ENCODE peak calls at places on chromosomes 16 and 17, in six cellular contexts. C, P, I, N, E and Y are unnamed samples. For H3K4me1, the result is how much of the 10 kb centered on the place peaks cover.

GRCh38 chr16:69727916-69728270 is 1.5 kb upstream of the NQO1 start:
- DNase-seq in C (no peak), P (no peak), I (no peak), N (no peak), E (no peak), Y (no peak)

GRCh38 chr16:1929105-1929504 is 10.9 kb upstream of the HS3ST6 start:
- DNase-seq in C (no peak), P (no peak), I (peak), N (peak), E (peak), Y (no peak)

GRCh38 chr17:14214271-14214670 is 22.4 kb downstream of the CDRT15 start:
- DNase-seq in C (no peak), P (no peak), I (no peak), N (no peak), E (no peak), Y (no peak)

GRCh38 chr16:89410322-89410721 is 80.0 kb downstream of the ANKRD11 start:
- DNase-seq in C (no peak), P (no peak), I (no peak), N (no peak), E (no peak), Y (no peak)

GRCh38 chr17:57366558-57367351 is 110.4 kb downstream of the MSI2 start:
- DNase-seq in C (no peak), P (no peak), I (no peak), N (no peak), E (no peak), Y (no peak)

GRCh38 chr16:88393034-88393433 is 10.3 kb downstream of the ZNF469 start:
- DNase-seq in C (no peak), P (no peak), I (no peak), N (no peak), E (peak), Y (no peak)

GRCh38 chr17:48506246-48506645 is 24.6 kb downstream of the HOXB1 start:
- DNase-seq in C (no peak), P (no peak), I (no peak), N (no peak), E (no peak), Y (no peak)

GRCh38 chr16:6031102-6031501 is 933.5 kb upstream of the EEF2KMT start:
- DNase-seq in C (no peak), P (no peak), I (no peak), N (no peak), E (no peak), Y (no peak)

GRCh38 chr17:56830726-56831363 is 2.9 kb downstream of the C17orf67 start:
- DNase-seq in C (no peak), P (no peak), I (no peak), N (no peak), E (no peak), Y (no peak)

GRCh38 chr17:59572301-59572924 is 7.0 kb downstream of the DHX40 start:
- DNase-seq in C (no peak), P (no peak), I (no peak), N (no peak), E (no peak), Y (no peak)

GRCh38 chr16:8758022-8758421 is 39.4 kb downstream of the TMEM186 start:
- DNase-seq in C (no peak), P (no peak), I (no peak), N (no peak), E (no peak), Y (no peak)

GRCh38 chr16:68406458-68407041 is 41.8 kb downstream of the SMPD3 start:
- DNase-seq in C (no peak), P (peak), I (no peak), N (no peak), E (no peak), Y (no peak)

GRCh38 chr17:76421054-76421427 is 31.9 kb downstream of the UBE2O start:
- DNase-seq in C (peak), P (no peak), I (peak), N (no peak), E (no peak), Y (no peak)

GRCh38 chr17:45294506-45294905 is 22.3 kb downstream of the MAP3K14 start:
- DNase-seq in C (no peak), P (peak), I (no peak), N (no peak), E (peak), Y (no peak)

GRCh38 chr16:58862334-58863024 is 128.4 kb upstream of the GOT2 start:
- DNase-seq in C (peak), P (no peak), I (peak), N (no peak), E (no peak), Y (peak)

GRCh38 chr17:2105663-2106062 is 50.8 kb downstream of the HIC1 start:
- DNase-seq in C (no peak), P (no peak), I (no peak), N (no peak), E (no peak), Y (no peak)

GRCh38 chr16:26645629-26646028 is 421.1 kb upstream of the C16orf82 start:
- DNase-seq in C (peak), P (no peak), I (peak), N (no peak), E (no peak), Y (peak)

GRCh38 chr17:38554430-38555350 is 51.1 kb downstream of the SRCIN1 start:
- DNase-seq in C (no peak), P (no peak), I (no peak), N (no peak), E (peak), Y (no peak)

GRCh38 chr17:79792371-79792871 is 4.5 kb downstream of the CBX8 start:
- DNase-seq in C (peak), P (no peak), I (peak), N (peak), E (no peak), Y (no peak)

GRCh38 chr16:66366433-66367299 is at the start of gene CDH5:
- DNase-seq in C (no peak), P (peak), I (no peak), N (no peak), E (no peak), Y (no peak)

GRCh38 chr16:66365588-66365987 is 903 bp upstream of the CDH5 start:
- DNase-seq in C (no peak), P (no peak), I (no peak), N (no peak), E (peak), Y (no peak)

GRCh38 chr16:66370786-66371684 is 4.5 kb downstream of the CDH5 start:
- DNase-seq in C (no peak), P (no peak), I (no peak), N (no peak), E (peak), Y (no peak)

GRCh38 chr16:66369055-66369592 is 2.6 kb downstream of the CDH5 start:
- DNase-seq in C (no peak), P (no peak), I (no peak), N (no peak), E (no peak), Y (no peak)

DNA sequence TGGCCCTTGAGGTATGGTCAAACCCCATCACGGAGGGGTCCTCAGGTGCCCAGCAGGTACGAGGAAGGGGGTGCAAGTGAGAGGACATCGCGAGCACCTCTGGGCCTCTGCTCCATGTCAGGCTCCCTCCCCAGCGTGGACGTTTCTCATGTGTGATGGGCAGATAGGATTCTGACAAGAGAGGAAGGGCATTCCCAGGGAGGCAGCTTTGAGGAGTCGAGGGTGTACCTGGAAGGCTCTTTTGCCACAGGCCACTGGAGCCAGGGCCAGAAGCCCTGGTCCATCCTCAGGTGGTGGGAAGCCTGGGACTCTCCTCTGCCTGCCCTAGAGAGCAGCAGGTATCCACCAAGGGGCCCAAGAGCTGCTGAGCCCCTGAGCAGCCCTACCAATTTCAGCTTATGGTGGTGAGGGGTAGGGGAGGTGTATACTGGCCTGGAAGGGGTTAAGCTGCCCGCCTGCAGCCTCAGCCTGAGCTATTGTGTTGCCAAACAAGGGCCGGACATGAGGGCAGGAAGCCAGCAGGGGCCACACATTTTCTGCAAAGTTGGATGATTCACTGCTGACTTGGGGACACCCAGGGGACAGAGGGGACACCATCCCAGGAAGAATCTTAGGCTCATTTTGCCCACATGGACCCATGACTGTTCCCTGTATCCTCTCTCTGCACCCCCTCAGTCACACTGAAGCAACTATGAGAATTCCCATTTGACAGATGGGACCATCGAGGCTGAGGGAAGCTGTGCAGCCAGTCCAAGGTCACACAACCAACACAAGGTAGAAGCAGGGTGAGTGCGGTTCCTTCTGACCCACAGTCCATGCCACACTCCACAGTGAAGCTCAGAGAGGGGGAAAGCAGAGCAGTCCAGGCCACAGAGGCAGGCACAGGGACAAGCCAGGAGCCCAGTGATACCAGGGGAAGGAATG is 1.7 kb downstream of the CDH5 start:
- DNase-seq in C (no peak), P (no peak), I (peak), N (no peak), E (no peak), Y (no peak)
- H3K27ac ChIP-seq in C (no peak), P (no peak), I (no peak), N (no peak), E (no peak), Y (no peak)

DNA sequence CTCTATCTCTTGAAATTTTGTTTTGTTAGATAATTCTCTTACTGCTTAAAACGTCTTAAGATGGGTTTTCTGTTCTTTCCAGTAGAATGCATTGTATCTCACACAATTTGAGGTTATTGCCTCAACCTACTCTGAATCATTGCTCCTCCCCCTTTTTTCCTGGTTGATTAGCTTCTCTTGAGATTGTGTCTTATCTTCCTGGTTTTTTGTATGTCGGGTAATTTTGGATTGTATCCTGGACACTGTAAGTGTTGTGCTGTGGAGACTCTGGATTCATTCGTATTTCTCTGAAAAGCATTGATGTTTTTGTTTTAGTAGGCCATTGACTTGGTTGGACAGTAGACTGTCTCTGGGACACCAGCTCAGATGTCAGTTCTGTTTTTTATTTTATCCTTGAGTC is 26.1 kb downstream of the PRKCB start:
- DNase-seq in C (no peak), P (no peak), I (no peak), N (no peak), E (no peak), Y (no peak)
- H3K4me1 ChIP-seq in C (under half), P (under half), I (under half), N (under half), E (under half), Y (under half)

DNA sequence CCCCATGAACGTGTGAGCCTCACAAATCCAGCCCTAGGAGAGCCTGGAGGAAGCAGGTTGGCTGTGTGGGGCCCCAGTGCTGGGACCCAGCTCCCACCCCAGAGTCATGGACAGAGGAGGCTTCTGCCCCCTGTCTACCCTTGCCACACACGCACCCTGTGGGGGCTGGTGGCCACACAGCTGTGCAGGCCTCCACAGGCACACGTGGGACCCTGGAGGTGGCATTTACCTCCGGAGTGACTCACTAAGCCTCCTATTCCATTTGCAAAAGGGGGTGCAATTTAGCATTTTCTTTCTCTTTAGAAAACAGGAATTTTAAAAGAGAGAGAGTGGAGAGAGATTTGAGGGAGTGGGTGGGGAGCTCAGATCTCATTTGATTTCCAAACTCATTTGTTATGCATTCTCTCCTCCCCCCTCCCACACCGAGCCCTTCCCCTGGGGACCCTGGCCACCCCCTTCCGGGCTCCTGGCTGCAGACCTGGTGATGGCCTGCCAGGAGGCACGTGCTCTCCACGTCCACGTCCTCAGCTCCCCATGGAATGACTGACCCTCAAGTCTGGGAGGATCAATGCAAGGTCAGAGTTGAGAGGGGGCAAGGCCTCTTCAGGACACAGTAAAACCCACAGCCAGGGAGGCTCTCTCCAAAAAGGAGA is 6.8 kb downstream of the PITPNM3 start:
- DNase-seq in C (no peak), P (no peak), I (no peak), N (no peak), E (no peak), Y (no peak)
- H3K27ac ChIP-seq in C (no peak), P (peak), I (no peak), N (no peak), E (no peak), Y (no peak)

GRCh38 chr16:81796035-81796434 is 16.9 kb downstream of the PLCG2 start:
- DNase-seq in C (no peak), P (no peak), I (no peak), N (no peak), E (no peak), Y (no peak)
- H3K4me1 ChIP-seq in C (under half), P (under half), I (under half), N (under half), E (under half), Y (under half)

GRCh38 chr16:72991645-72992044 is 56.3 kb downstream of the ZFHX3 start:
- DNase-seq in C (no peak), P (no peak), I (no peak), N (no peak), E (no peak), Y (no peak)
- H3K27ac ChIP-seq in C (no peak), P (peak), I (no peak), N (peak), E (peak), Y (no peak)

GRCh38 chr17:47221154-47221553 is 12.0 kb downstream of the MYL4 start:
- DNase-seq in C (no peak), P (no peak), I (no peak), N (no peak), E (no peak), Y (no peak)

GRCh38 chr17:47222032-47222431 is 12.9 kb downstream of the MYL4 start:
- DNase-seq in C (no peak), P (no peak), I (no peak), N (no peak), E (no peak), Y (no peak)

GRCh38 chr17:47223460-47223859 is 14.3 kb downstream of the MYL4 start:
- DNase-seq in C (no peak), P (no peak), I (no peak), N (no peak), E (no peak), Y (no peak)

GRCh38 chr17:47224971-47225370 is 15.8 kb downstream of the MYL4 start:
- DNase-seq in C (no peak), P (no peak), I (no peak), N (no peak), E (no peak), Y (no peak)

GRCh38 chr17:47223007-47223406 is 13.9 kb downstream of the MYL4 start:
- DNase-seq in C (no peak), P (no peak), I (no peak), N (no peak), E (no peak), Y (no peak)
- H3K4me1 ChIP-seq in C (under half), P (under half), I (under half), N (under half), E (under half), Y (under half)

GRCh38 chr16:47966325-47966724 is 189.5 kb downstream of the ABCC12 start:
- DNase-seq in C (no peak), P (no peak), I (no peak), N (no peak), E (no peak), Y (no peak)
- H3K27ac ChIP-seq in C (no peak), P (no peak), I (no peak), N (no peak), E (no peak), Y (no peak)

DNA sequence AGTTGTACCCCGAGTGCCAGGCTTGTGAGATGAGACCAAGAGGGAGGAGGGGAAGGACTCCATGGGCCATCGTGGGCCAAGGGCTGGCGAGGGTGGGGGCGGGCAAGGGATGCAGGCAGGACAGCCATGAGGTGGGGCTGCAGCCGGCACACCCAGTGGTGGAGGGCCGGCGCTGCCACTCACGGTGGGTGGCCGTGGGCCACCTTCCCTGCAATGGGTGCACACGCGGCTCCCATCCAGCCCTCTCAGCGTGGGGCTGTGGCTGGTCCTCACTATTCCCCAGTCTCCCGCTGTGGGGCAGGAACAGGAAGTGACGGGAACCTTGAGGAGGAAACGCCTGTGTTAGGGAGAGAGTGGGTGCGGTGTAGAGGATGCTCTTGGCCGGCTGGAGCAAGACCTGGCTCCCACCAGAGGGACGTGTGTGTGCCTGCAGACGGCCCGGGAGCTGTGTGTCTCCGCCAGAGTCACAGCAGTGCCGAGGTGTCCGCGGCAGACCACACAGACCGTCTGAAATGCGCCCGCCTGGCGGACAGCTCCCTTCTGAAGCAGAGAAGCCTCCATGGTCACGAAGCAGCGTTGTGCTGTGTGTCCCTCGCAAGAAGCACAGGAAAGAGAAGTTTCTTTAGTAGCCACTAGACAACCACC is 23.6 kb downstream of the CIBAR2 start:
- DNase-seq in C (no peak), P (no peak), I (peak), N (no peak), E (no peak), Y (no peak)
- H3K4me1 ChIP-seq in C (under half), P (under half), I (under half), N (under half), E (under half), Y (under half)

DNA sequence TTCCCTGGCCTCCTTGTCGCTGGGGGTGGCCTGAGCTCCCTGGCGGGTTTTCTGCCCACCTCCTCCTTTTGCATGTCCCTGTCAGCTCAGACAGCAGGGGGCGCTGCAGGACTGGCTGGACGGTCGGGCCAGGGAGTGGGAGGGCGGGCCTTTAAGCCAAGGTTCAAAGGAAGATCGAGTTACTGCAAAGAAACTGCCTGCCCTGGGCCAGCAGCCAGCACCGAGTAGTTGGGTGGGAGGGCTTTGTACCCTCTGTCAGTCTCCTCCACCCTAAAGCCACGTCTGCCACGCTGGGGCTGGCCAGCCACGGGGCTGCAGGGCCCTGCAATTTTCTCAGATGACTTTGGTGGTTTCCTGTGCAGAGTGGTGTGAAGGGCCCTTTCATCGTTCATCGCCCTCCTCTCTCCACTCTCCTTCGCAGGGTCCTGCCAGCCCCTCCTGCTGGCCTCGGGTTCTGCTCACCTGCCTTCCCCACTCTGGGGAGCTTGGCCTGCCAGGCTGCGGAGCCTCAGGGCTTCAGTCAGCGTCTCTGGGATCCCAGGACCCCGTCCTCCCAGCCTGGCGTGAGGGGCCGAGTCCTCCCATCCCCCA is 12.3 kb downstream of the GPR142 start:
- DNase-seq in C (peak), P (peak), I (peak), N (peak), E (peak), Y (peak)
- H3K27ac ChIP-seq in C (no peak), P (peak), I (no peak), N (peak), E (no peak), Y (no peak)